ENCODE peak calls at places on chromosomes 11 and 22, in six cellular contexts. C is B cell, Q is nephron progenitor cell, Z is osteocyte, P is Calu3, U is WTC11. J is an unnamed sample.

GRCh38 chr11:84103096-84103495 is 816.9 kb upstream of the CCDC90B start:
- DNase-seq in C (no peak), Q (no peak), Z (no peak), P (no peak), U (no peak), J (peak; percentile 68)

GRCh38 chr11:9205596-9205995 is 59.6 kb downstream of the DENND5A start:
- DNase-seq in C (no peak), Q (peak; percentile 13), Z (no peak), P (no peak), U (no peak), J (no peak)

GRCh38 chr22:39675907-39676306 is 105.4 kb downstream of the CACNA1I start:
- DNase-seq in C (no peak), Q (no peak), Z (no peak), P (no peak), U (no peak), J (no peak)

GRCh38 chr22:47750086-47750485 is 987.6 kb downstream of the TBC1D22A start:
- DNase-seq in C (no peak), Q (no peak), Z (no peak), P (no peak), U (no peak), J (no peak)

GRCh38 chr11:95132956-95133355 is 43.3 kb downstream of the ENDOD1 start:
- DNase-seq in C (no peak), Q (no peak), Z (no peak), P (peak; percentile 43), U (no peak), J (no peak)

GRCh38 chr22:44304354-44304753 is 8.4 kb downstream of the SHISAL1 start:
- DNase-seq in C (no peak), Q (no peak), Z (no peak), P (no peak), U (no peak), J (no peak)

GRCh38 chr11:48036011-48036410 is 55.7 kb downstream of the PTPRJ start:
- DNase-seq in C (no peak), Q (peak; percentile 24), Z (no peak), P (no peak), U (no peak), J (no peak)

GRCh38 chr22:23068096-23068831 is 2.1 kb upstream of the GNAZ start:
- DNase-seq in C (no peak), Q (no peak), Z (peak; percentile 69), P (no peak), U (peak; percentile 4), J (no peak)

GRCh38 chr11:78192911-78193341 is 4.2 kb downstream of the USP35 start:
- DNase-seq in C (no peak), Q (no peak), Z (no peak), P (no peak), U (no peak), J (no peak)

GRCh38 chr11:66561178-66561974 is 7.0 kb downstream of the CTSF start:
- DNase-seq in C (no peak), Q (no peak), Z (no peak), P (no peak), U (no peak), J (peak; percentile 54)

GRCh38 chr11:120569903-120570302 is 58.4 kb downstream of the GRIK4 start:
- DNase-seq in C (no peak), Q (no peak), Z (no peak), P (no peak), U (no peak), J (no peak)

GRCh38 chr22:47328550-47329243 is 566.2 kb downstream of the TBC1D22A start:
- DNase-seq in C (no peak), Q (no peak), Z (peak; percentile 75), P (peak; percentile 82), U (no peak), J (no peak)

GRCh38 chr11:117663389-117663788 is 133.6 kb downstream of the DSCAML1 start:
- DNase-seq in C (no peak), Q (no peak), Z (no peak), P (no peak), U (no peak), J (no peak)

GRCh38 chr11:72418834-72419560 is 15.3 kb downstream of the CLPB start:
- DNase-seq in C (no peak), Q (no peak), Z (no peak), P (no peak), U (no peak), J (no peak)

GRCh38 chr22:25930710-25931353 is 188.8 kb downstream of the MYO18B start:
- DNase-seq in C (no peak), Q (no peak), Z (no peak), P (no peak), U (no peak), J (no peak)

GRCh38 chr11:127919206-127920000 is 668.0 kb downstream of the ETS1 start:
- DNase-seq in C (no peak), Q (no peak), Z (no peak), P (peak; percentile 18), U (no peak), J (no peak)

GRCh38 chr11:108135845-108136599 is 14.7 kb downstream of the ACAT1 start:
- DNase-seq in C (peak; percentile 15), Q (no peak), Z (no peak), P (no peak), U (no peak), J (no peak)

GRCh38 chr22:39520874-39521857 is 804 bp downstream of the ATF4 start:
- DNase-seq in C (peak; percentile 85), Q (peak; percentile 76), Z (peak; percentile 89), P (peak; percentile 85), U (peak; percentile 62), J (peak; percentile 84)

GRCh38 chr22:34850010-34850409 is 215.9 kb upstream of the ISX start:
- DNase-seq in C (no peak), Q (no peak), Z (no peak), P (no peak), U (no peak), J (no peak)

GRCh38 chr11:18065572-18065971 is 19.5 kb upstream of the TPH1 start:
- DNase-seq in C (no peak), Q (no peak), Z (no peak), P (no peak), U (no peak), J (no peak)

GRCh38 chr22:22030493-22031182 is 48.1 kb upstream of the TOP3B start:
- DNase-seq in C (peak; percentile 73), Q (peak; percentile 36), Z (no peak), P (peak; percentile 23), U (peak; percentile 51), J (peak; percentile 33)

GRCh38 chr22:20948989-20949388 is 18.1 kb upstream of the AIFM3 start:
- DNase-seq in C (no peak), Q (no peak), Z (no peak), P (no peak), U (no peak), J (no peak)

GRCh38 chr11:60872952-60873524 is 5.7 kb downstream of the ZP1 start:
- DNase-seq in C (no peak), Q (no peak), Z (no peak), P (no peak), U (peak; percentile 54), J (no peak)

GRCh38 chr11:74182635-74183034 is 11.5 kb downstream of the PPME1 start:
- DNase-seq in C (no peak), Q (no peak), Z (no peak), P (no peak), U (no peak), J (no peak)
- TF ChIP-seq CTCF in C (no peak), Q (no peak), Z (no peak), P (no peak), U (no peak), J (no peak)

GRCh38 chr11:92667446-92668165 is 301.8 kb upstream of the MTNR1B start:
- DNase-seq in C (no peak), Q (no peak), Z (no peak), P (no peak), U (peak; percentile 13), J (no peak)

GRCh38 chr11:92675303-92675702 is 294.1 kb upstream of the MTNR1B start:
- DNase-seq in C (no peak), Q (no peak), Z (no peak), P (no peak), U (no peak), J (no peak)

GRCh38 chr11:92670293-92670890 is 299.1 kb upstream of the MTNR1B start:
- DNase-seq in C (no peak), Q (peak; percentile 3), Z (no peak), P (no peak), U (no peak), J (no peak)

GRCh38 chr11:92675810-92676209 is 293.6 kb upstream of the MTNR1B start:
- DNase-seq in C (no peak), Q (no peak), Z (no peak), P (no peak), U (no peak), J (no peak)

DNA sequence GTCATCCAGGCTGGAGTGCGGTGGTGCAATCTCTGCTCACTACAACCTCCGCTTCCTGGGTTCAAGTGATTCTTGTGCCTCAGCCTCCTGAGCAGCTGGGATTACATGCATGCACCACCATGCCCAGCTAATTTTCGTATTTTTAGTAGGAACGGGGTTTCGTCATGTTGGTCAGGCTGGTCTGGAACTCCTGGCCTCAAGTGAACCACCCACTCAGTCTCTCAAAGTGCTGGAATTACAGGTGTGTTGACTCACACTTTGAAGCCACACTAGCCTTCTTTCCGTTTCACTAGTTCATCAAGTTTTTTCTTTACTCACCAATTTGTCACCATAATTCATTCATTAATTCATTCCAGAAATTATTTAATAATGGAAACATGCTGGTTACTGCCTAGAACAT is 298.4 kb upstream of the MTNR1B start:
- DNase-seq in C (no peak), Q (no peak), Z (no peak), P (no peak), U (no peak), J (no peak)
- TF ChIP-seq CTCF in C (no peak), Q (no peak), Z (no peak), P (no peak), U (no peak), J (no peak)

DNA sequence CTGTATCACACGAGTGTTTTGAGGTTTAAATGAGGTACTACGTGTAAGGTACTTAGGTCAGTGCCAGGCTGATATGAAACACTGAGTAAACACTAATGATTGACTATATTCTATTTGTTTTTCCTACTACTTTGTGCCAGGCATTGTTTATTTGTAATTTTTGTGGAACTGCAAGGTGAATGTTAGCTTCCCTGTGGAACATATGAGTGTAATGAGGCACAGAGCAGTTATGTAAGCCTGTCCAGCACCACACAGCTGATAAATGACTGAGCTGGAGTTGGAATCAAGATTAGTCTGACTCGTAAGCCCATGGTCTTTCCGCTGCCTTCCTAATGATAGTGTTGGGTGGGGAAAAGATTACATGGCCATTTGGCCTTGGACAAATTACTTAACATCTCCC is 5.9 kb downstream of the SLC37A2 start:
- DNase-seq in C (no peak), Q (no peak), Z (no peak), P (no peak), U (no peak), J (no peak)
- TF ChIP-seq CTCF in C (no peak), Q (no peak), Z (no peak), P (no peak), U (no peak), J (no peak)

GRCh38 chr11:87144266-87144665 is 106.5 kb downstream of the TMEM135 start:
- DNase-seq in C (no peak), Q (no peak), Z (no peak), P (no peak), U (no peak), J (no peak)

GRCh38 chr11:87141980-87142514 is 104.3 kb downstream of the TMEM135 start:
- DNase-seq in C (no peak), Q (no peak), Z (no peak), P (no peak), U (no peak), J (no peak)

GRCh38 chr11:87141322-87141721 is 103.6 kb downstream of the TMEM135 start:
- DNase-seq in C (no peak), Q (no peak), Z (no peak), P (no peak), U (no peak), J (no peak)

GRCh38 chr11:87142594-87142993 is 104.9 kb downstream of the TMEM135 start:
- DNase-seq in C (no peak), Q (no peak), Z (no peak), P (no peak), U (no peak), J (no peak)

GRCh38 chr11:87143663-87144062 is 105.9 kb downstream of the TMEM135 start:
- DNase-seq in C (no peak), Q (no peak), Z (no peak), P (no peak), U (no peak), J (no peak)
- TF ChIP-seq CTCF in C (no peak), Q (no peak), Z (no peak), P (no peak), U (no peak), J (no peak)